ENCODE peak calls at places on chromosomes 16 and 17, in ten cellular contexts. H is tibial nerve, P is gastrocnemius medialis, N is sigmoid colon, T is cardiac muscle cell, U is HL-60, D is fibroblast of mammary gland, V is RWPE1, L is brain microvascular endothelial cell, S is AG10803. M is an unnamed sample.

GRCh38 chr16:68086860-68087268 is 1.7 kb downstream of the NFATC3 start:
- DNase-seq in D (peak; percentile 35), T (no peak), N (no peak), P (no peak), V (no peak), L (no peak), U (no peak), H (no peak), S (no peak), M (no peak)

GRCh38 chr16:11914210-11914758 is 1.5 kb downstream of the GSPT1 start:
- DNase-seq in P (no peak), N (no peak), U (no peak), H (no peak), L (no peak), V (no peak), T (no peak), S (no peak), D (no peak), M (no peak)

GRCh38 chr17:31078290-31078689 is 16.5 kb upstream of the NF1 start:
- DNase-seq in P (no peak), V (no peak), T (no peak), S (no peak), D (peak; percentile 6), N (no peak), H (no peak), U (no peak), L (no peak), M (no peak)

GRCh38 chr16:69937465-69937951 is 13.6 kb upstream of the CLEC18A start:
- DNase-seq in L (no peak), U (no peak), V (no peak), N (no peak), H (no peak), D (no peak), P (no peak), S (no peak), T (no peak), M (no peak)

GRCh38 chr16:11743308-11744074 is 834 bp upstream of the TXNDC11 start:
- DNase-seq in P (peak; percentile 76), L (peak; percentile 52), H (peak; percentile 72), V (no peak), T (peak; percentile 84), D (peak; percentile 86), S (peak; percentile 74), U (peak; percentile 93), N (peak; percentile 83), M (peak; percentile 52)

GRCh38 chr17:4488989-4489595 is 9.6 kb upstream of the SPNS2 start:
- DNase-seq in N (no peak), L (no peak), D (no peak), V (peak; percentile 36), S (no peak), U (no peak), T (no peak), P (no peak), H (no peak), M (no peak)

GRCh38 chr16:50209548-50210265 is 56.6 kb downstream of the TENT4B start:
- DNase-seq in L (no peak), U (peak; percentile 39), V (no peak), H (no peak), N (no peak), S (no peak), T (no peak), D (no peak), P (peak; percentile 27), M (no peak)

GRCh38 chr16:88781140-88782077 is 3.6 kb downstream of the PIEZO1 start:
- DNase-seq in S (no peak), V (no peak), H (no peak), T (no peak), L (no peak), D (no peak), N (no peak), U (peak; percentile 62), P (no peak), M (no peak)

GRCh38 chr17:79114455-79115301 is 40.1 kb downstream of the ENGASE start:
- DNase-seq in U (no peak), N (peak; percentile 83), P (no peak), S (no peak), L (no peak), T (peak; percentile 7), V (no peak), H (no peak), D (no peak), M (no peak)

GRCh38 chr16:53434436-53435065 is at the start of gene RBL2:
- DNase-seq in T (peak; percentile 42), S (peak; percentile 79), U (peak; percentile 64), H (peak; percentile 8), P (peak; percentile 79), N (peak; percentile 92), D (peak; percentile 15), L (peak; percentile 13), V (peak; percentile 28), M (peak; percentile 36)
- TF ChIP-seq CTCF in T (no peak), S (no peak), U (no peak), H (peak; percentile 49), P (no peak), N (no peak), D (no peak), L (no peak), V (no peak), M (no peak)

GRCh38 chr17:1627219-1627986 is 1.2 kb downstream of the SLC43A2 start:
- DNase-seq in N (no peak), S (no peak), D (no peak), H (peak; percentile 35), T (no peak), U (peak; percentile 84), P (peak; percentile 73), V (no peak), L (no peak), M (no peak)

GRCh38 chr17:1627987-1628855 is at the start of gene SLC43A2:
- DNase-seq in D (peak; percentile 56), L (peak; percentile 56), T (peak; percentile 82), N (peak; percentile 87), V (peak; percentile 92), U (peak; percentile 63), H (peak; percentile 69), S (peak; percentile 70), P (peak; percentile 75), M (peak; percentile 48)

GRCh38 chr17:1629647-1630310 is 1.1 kb upstream of the SLC43A2 start:
- DNase-seq in L (no peak), H (peak; percentile 68), T (peak; percentile 48), S (peak; percentile 52), N (peak; percentile 80), P (peak; percentile 76), V (no peak), D (peak; percentile 31), U (peak; percentile 66), M (peak; percentile 42)

GRCh38 chr17:1630662-1631061 is 2.0 kb upstream of the SLC43A2 start:
- DNase-seq in S (no peak), N (no peak), D (no peak), T (no peak), V (no peak), P (no peak), L (no peak), H (no peak), U (no peak), M (no peak)

DNA sequence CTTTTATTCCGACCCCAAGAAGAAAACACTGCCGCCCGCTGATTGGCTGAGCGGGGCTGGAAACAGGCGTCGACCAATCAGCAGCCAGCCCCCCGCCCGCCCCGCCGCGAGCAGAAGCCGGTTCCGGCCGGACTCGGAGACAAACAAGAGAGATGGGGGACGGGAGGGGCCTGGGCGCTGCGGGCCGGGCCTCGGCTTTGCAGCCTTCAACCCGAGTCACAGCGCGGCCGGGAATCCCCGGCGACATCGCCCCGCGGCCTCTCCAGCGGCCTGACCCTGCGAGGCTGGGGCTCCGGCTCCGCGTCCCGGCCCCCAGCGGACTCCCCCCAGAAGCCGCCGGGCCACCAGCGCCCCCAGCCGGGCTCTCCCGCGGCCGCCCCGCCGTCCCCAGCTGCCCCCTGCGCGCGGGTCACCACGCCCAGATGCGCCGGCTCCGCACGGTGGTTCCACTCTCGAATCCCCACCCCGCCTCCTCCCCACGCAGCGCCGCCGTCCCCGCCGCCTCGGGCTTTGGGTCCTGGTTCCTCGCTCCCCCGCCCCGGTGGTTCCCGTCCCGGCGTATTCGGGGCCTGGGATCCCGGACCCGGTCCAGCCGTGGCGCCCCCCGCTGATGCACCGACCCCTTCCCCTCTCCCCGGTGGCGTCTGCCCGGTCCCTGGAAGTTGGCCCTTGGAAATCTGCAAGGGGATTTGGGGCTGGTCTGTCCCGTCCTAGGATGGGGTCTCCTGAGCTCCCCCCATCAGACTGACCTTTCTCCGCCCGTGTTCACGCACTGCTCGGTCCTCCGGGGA is 417 bp upstream of the SLC43A2 start:
- DNase-seq in T (peak; percentile 95), L (peak; percentile 93), D (peak; percentile 77), V (peak; percentile 100), U (peak; percentile 81), S (peak; percentile 93), N (peak; percentile 97), H (peak; percentile 95), P (peak; percentile 92), M (peak; percentile 87)
- TF ChIP-seq CTCF in T (no peak), L (no peak), D (no peak), V (peak; percentile 60), U (no peak), S (no peak), N (no peak), H (peak; percentile 75), P (peak; percentile 81), M (no peak)

GRCh38 chr17:32878211-32878610 is 1.3 kb upstream of the MYO1D start:
- DNase-seq in U (no peak), D (peak; percentile 91), L (no peak), V (no peak), S (peak; percentile 93), H (peak; percentile 49), T (peak; percentile 53), N (peak; percentile 72), P (peak; percentile 66), M (peak; percentile 25)

GRCh38 chr17:32875230-32875903 is 1.6 kb downstream of the MYO1D start:
- DNase-seq in L (no peak), V (no peak), N (no peak), P (no peak), U (no peak), D (no peak), S (no peak), T (no peak), H (no peak), M (no peak)

GRCh38 chr17:32875904-32876413 is 965 bp downstream of the MYO1D start:
- DNase-seq in N (no peak), D (peak; percentile 56), T (peak; percentile 33), U (no peak), P (no peak), H (no peak), L (peak; percentile 47), S (peak; percentile 45), V (no peak), M (no peak)

GRCh38 chr17:32877164-32877764 is 340 bp upstream of the MYO1D start:
- DNase-seq in D (peak; percentile 77), T (peak; percentile 92), P (peak; percentile 86), S (peak; percentile 86), N (peak; percentile 94), L (peak; percentile 73), V (peak; percentile 90), U (peak; percentile 67), H (peak; percentile 74), M (peak; percentile 52)

GRCh38 chr17:32876414-32877163 is at the start of gene MYO1D:
- DNase-seq in H (peak; percentile 29), T (no peak), L (no peak), V (peak; percentile 55), P (peak; percentile 17), D (no peak), S (no peak), N (peak; percentile 74), U (no peak), M (peak; percentile 24)
- TF ChIP-seq CTCF in H (no peak), T (peak; percentile 49), L (peak; percentile 34), V (no peak), P (no peak), D (no peak), S (peak; percentile 29), N (no peak), U (no peak), M (peak; percentile 6)

GRCh38 chr17:13616031-13616430 is 14.3 kb upstream of the HS3ST3A1 start:
- DNase-seq in N (no peak), L (no peak), H (no peak), T (no peak), S (no peak), P (no peak), V (no peak), D (no peak), U (no peak), M (no peak)

GRCh38 chr17:13619462-13619861 is 17.7 kb upstream of the HS3ST3A1 start:
- DNase-seq in S (no peak), U (no peak), H (no peak), V (no peak), P (no peak), T (no peak), D (no peak), L (no peak), N (no peak), M (no peak)
- TF ChIP-seq CTCF in S (no peak), U (no peak), H (no peak), V (no peak), P (no peak), T (no peak), D (no peak), L (peak; percentile 25), N (no peak), M (no peak)

M was measured in omental fat pad.